ENCODE peak calls at places on chromosomes 4 and X, in ten cellular contexts. One of them, this sample, is unnamed.

GRCh38 chrX:118261136-118261535 is 84.8 kb upstream of the WDR44 start:
- DNase-seq in left lung: no peak
- DNase-seq in endothelial cell: no peak
- DNase-seq in activated T-cell treated with anti-CD3 and anti-CD28 coated beads, Interleukin-2, amount 50 U/mL, for 48 hours: no peak
- DNase-seq in neural progenitor cell: no peak
- DNase-seq in AML-193: no peak
- DNase-seq in naive thymus-derived CD8-positive, alpha-beta T cell: no peak
- DNase-seq in T-helper 2 cell: no peak
- DNase-seq in heart right ventricle: no peak
- DNase-seq in ecto neural progenitor cell: no peak
- DNase-seq in this sample: no peak

GRCh38 chr4:169243808-169244207 is 26.9 kb downstream of the SH3RF1 start:
- DNase-seq in left lung: no peak
- DNase-seq in endothelial cell: no peak
- DNase-seq in activated T-cell treated with anti-CD3 and anti-CD28 coated beads, Interleukin-2, amount 50 U/mL, for 48 hours: no peak
- DNase-seq in neural progenitor cell: peak; percentile 27
- DNase-seq in AML-193: no peak
- DNase-seq in naive thymus-derived CD8-positive, alpha-beta T cell: no peak
- DNase-seq in T-helper 2 cell: no peak
- DNase-seq in heart right ventricle: no peak
- DNase-seq in ecto neural progenitor cell: no peak
- DNase-seq in this sample: no peak

GRCh38 chr4:185480016-185480732 is 8.6 kb upstream of the CCDC110 start:
- DNase-seq in left lung: no peak
- DNase-seq in endothelial cell: no peak
- DNase-seq in activated T-cell treated with anti-CD3 and anti-CD28 coated beads, Interleukin-2, amount 50 U/mL, for 48 hours: no peak
- DNase-seq in neural progenitor cell: no peak
- DNase-seq in AML-193: no peak
- DNase-seq in naive thymus-derived CD8-positive, alpha-beta T cell: no peak
- DNase-seq in T-helper 2 cell: no peak
- DNase-seq in heart right ventricle: no peak
- DNase-seq in ecto neural progenitor cell: no peak
- DNase-seq in this sample: no peak

GRCh38 chr4:30454504-30454903 is 265.7 kb upstream of the PCDH7 start:
- DNase-seq in left lung: no peak
- DNase-seq in endothelial cell: no peak
- DNase-seq in activated T-cell treated with anti-CD3 and anti-CD28 coated beads, Interleukin-2, amount 50 U/mL, for 48 hours: no peak
- DNase-seq in neural progenitor cell: no peak
- DNase-seq in AML-193: no peak
- DNase-seq in naive thymus-derived CD8-positive, alpha-beta T cell: no peak
- DNase-seq in T-helper 2 cell: no peak
- DNase-seq in heart right ventricle: no peak
- DNase-seq in ecto neural progenitor cell: no peak
- DNase-seq in this sample: no peak

GRCh38 chrX:44931441-44931973 is 58.5 kb downstream of the KDM6A start:
- DNase-seq in left lung: no peak
- DNase-seq in endothelial cell: no peak
- DNase-seq in activated T-cell treated with anti-CD3 and anti-CD28 coated beads, Interleukin-2, amount 50 U/mL, for 48 hours: no peak
- DNase-seq in neural progenitor cell: no peak
- DNase-seq in AML-193: no peak
- DNase-seq in naive thymus-derived CD8-positive, alpha-beta T cell: no peak
- DNase-seq in T-helper 2 cell: no peak
- DNase-seq in heart right ventricle: no peak
- DNase-seq in ecto neural progenitor cell: no peak
- DNase-seq in this sample: no peak

GRCh38 chrX:1448793-1449580 is 3.7 kb downstream of the ASMTL start:
- DNase-seq in left lung: no peak
- DNase-seq in endothelial cell: no peak
- DNase-seq in activated T-cell treated with anti-CD3 and anti-CD28 coated beads, Interleukin-2, amount 50 U/mL, for 48 hours: peak; percentile 16
- DNase-seq in neural progenitor cell: no peak
- DNase-seq in AML-193: no peak
- DNase-seq in naive thymus-derived CD8-positive, alpha-beta T cell: peak; percentile 54
- DNase-seq in T-helper 2 cell: no peak
- DNase-seq in heart right ventricle: no peak
- DNase-seq in ecto neural progenitor cell: peak; percentile 25
- DNase-seq in this sample: no peak

GRCh38 chr4:4836044-4836443 is 23.4 kb upstream of the MSX1 start:
- DNase-seq in left lung: no peak
- DNase-seq in endothelial cell: no peak
- DNase-seq in activated T-cell treated with anti-CD3 and anti-CD28 coated beads, Interleukin-2, amount 50 U/mL, for 48 hours: no peak
- DNase-seq in neural progenitor cell: no peak
- DNase-seq in AML-193: no peak
- DNase-seq in naive thymus-derived CD8-positive, alpha-beta T cell: no peak
- DNase-seq in T-helper 2 cell: no peak
- DNase-seq in heart right ventricle: no peak
- DNase-seq in ecto neural progenitor cell: no peak
- DNase-seq in this sample: no peak

GRCh38 chr4:26354491-26354890 is 33.7 kb downstream of the RBPJ start:
- DNase-seq in left lung: no peak
- DNase-seq in endothelial cell: no peak
- DNase-seq in activated T-cell treated with anti-CD3 and anti-CD28 coated beads, Interleukin-2, amount 50 U/mL, for 48 hours: no peak
- DNase-seq in neural progenitor cell: no peak
- DNase-seq in AML-193: no peak
- DNase-seq in naive thymus-derived CD8-positive, alpha-beta T cell: no peak
- DNase-seq in T-helper 2 cell: no peak
- DNase-seq in heart right ventricle: no peak
- DNase-seq in ecto neural progenitor cell: no peak
- DNase-seq in this sample: no peak

GRCh38 chr4:98363431-98363830 is 102.2 kb downstream of the RAP1GDS1 start:
- DNase-seq in left lung: no peak
- DNase-seq in endothelial cell: no peak
- DNase-seq in activated T-cell treated with anti-CD3 and anti-CD28 coated beads, Interleukin-2, amount 50 U/mL, for 48 hours: no peak
- DNase-seq in neural progenitor cell: no peak
- DNase-seq in AML-193: no peak
- DNase-seq in naive thymus-derived CD8-positive, alpha-beta T cell: no peak
- DNase-seq in T-helper 2 cell: no peak
- DNase-seq in heart right ventricle: no peak
- DNase-seq in ecto neural progenitor cell: no peak
- DNase-seq in this sample: no peak

GRCh38 chr4:129344058-129344457 is 248.1 kb downstream of the C4orf33 start:
- DNase-seq in left lung: no peak
- DNase-seq in endothelial cell: peak; percentile 32
- DNase-seq in activated T-cell treated with anti-CD3 and anti-CD28 coated beads, Interleukin-2, amount 50 U/mL, for 48 hours: no peak
- DNase-seq in neural progenitor cell: peak; percentile 56
- DNase-seq in AML-193: peak; percentile 48
- DNase-seq in naive thymus-derived CD8-positive, alpha-beta T cell: no peak
- DNase-seq in T-helper 2 cell: no peak
- DNase-seq in heart right ventricle: no peak
- DNase-seq in ecto neural progenitor cell: no peak
- DNase-seq in this sample: no peak

GRCh38 chr4:95092762-95093161 is 335.0 kb downstream of the BMPR1B start:
- DNase-seq in left lung: no peak
- DNase-seq in endothelial cell: no peak
- DNase-seq in activated T-cell treated with anti-CD3 and anti-CD28 coated beads, Interleukin-2, amount 50 U/mL, for 48 hours: no peak
- DNase-seq in neural progenitor cell: no peak
- DNase-seq in AML-193: no peak
- DNase-seq in naive thymus-derived CD8-positive, alpha-beta T cell: no peak
- DNase-seq in T-helper 2 cell: no peak
- DNase-seq in heart right ventricle: no peak
- DNase-seq in ecto neural progenitor cell: no peak
- DNase-seq in this sample: no peak

GRCh38 chrX:19535481-19535880 is 20.2 kb upstream of the MAP3K15 start:
- DNase-seq in left lung: no peak
- DNase-seq in endothelial cell: no peak
- DNase-seq in activated T-cell treated with anti-CD3 and anti-CD28 coated beads, Interleukin-2, amount 50 U/mL, for 48 hours: no peak
- DNase-seq in neural progenitor cell: peak; percentile 28
- DNase-seq in AML-193: peak; percentile 34
- DNase-seq in naive thymus-derived CD8-positive, alpha-beta T cell: no peak
- DNase-seq in T-helper 2 cell: no peak
- DNase-seq in heart right ventricle: no peak
- DNase-seq in ecto neural progenitor cell: no peak
- DNase-seq in this sample: no peak

GRCh38 chrX:13046035-13046851 is 1.8 kb upstream of the FAM9C start:
- DNase-seq in left lung: no peak
- DNase-seq in endothelial cell: no peak
- DNase-seq in activated T-cell treated with anti-CD3 and anti-CD28 coated beads, Interleukin-2, amount 50 U/mL, for 48 hours: no peak
- DNase-seq in neural progenitor cell: no peak
- DNase-seq in AML-193: peak; percentile 59
- DNase-seq in naive thymus-derived CD8-positive, alpha-beta T cell: no peak
- DNase-seq in T-helper 2 cell: no peak
- DNase-seq in heart right ventricle: no peak
- DNase-seq in ecto neural progenitor cell: no peak
- DNase-seq in this sample: no peak

GRCh38 chrX:87896057-87896456 is 378.5 kb downstream of the KLHL4 start:
- DNase-seq in left lung: no peak
- DNase-seq in endothelial cell: no peak
- DNase-seq in activated T-cell treated with anti-CD3 and anti-CD28 coated beads, Interleukin-2, amount 50 U/mL, for 48 hours: no peak
- DNase-seq in neural progenitor cell: no peak
- DNase-seq in AML-193: no peak
- DNase-seq in naive thymus-derived CD8-positive, alpha-beta T cell: no peak
- DNase-seq in T-helper 2 cell: no peak
- DNase-seq in heart right ventricle: no peak
- DNase-seq in ecto neural progenitor cell: no peak
- DNase-seq in this sample: no peak

GRCh38 chr4:174672276-174672675 is 150.0 kb upstream of the HPGD start:
- DNase-seq in left lung: no peak
- DNase-seq in endothelial cell: no peak
- DNase-seq in activated T-cell treated with anti-CD3 and anti-CD28 coated beads, Interleukin-2, amount 50 U/mL, for 48 hours: no peak
- DNase-seq in neural progenitor cell: no peak
- DNase-seq in AML-193: no peak
- DNase-seq in naive thymus-derived CD8-positive, alpha-beta T cell: no peak
- DNase-seq in T-helper 2 cell: no peak
- DNase-seq in heart right ventricle: no peak
- DNase-seq in ecto neural progenitor cell: no peak
- DNase-seq in this sample: no peak

This sample was measured in effector CD8-positive, alpha-beta T cell.